ENCODE peak calls at places on chromosomes 3 and 15, in six cellular contexts. D is Panc1, P is NCI-H1417, H is dorsolateral prefrontal cortex, Q is activated T-cell treated with anti-CD3 and anti-CD28 coated beads for 1 hour, X is EL. S is an unnamed sample.

GRCh38 chr3:128312271-128312670 is 154.4 kb downstream of the DNAJB8 start:
- DNase-seq in D (no peak), P (no peak), H (no peak), Q (no peak), X (no peak), S (peak)

GRCh38 chr15:57878573-57878972 is 172.1 kb downstream of the POLR2M start:
- DNase-seq in D (no peak), P (no peak), H (no peak), Q (no peak), X (peak), S (no peak)

GRCh38 chr3:64588381-64588780 is 99.4 kb downstream of the ADAMTS9 start:
- DNase-seq in D (no peak), P (no peak), H (no peak), Q (no peak), X (no peak), S (no peak)

GRCh38 chr15:27868828-27869404 is 230.2 kb downstream of the OCA2 start:
- DNase-seq in D (no peak), P (no peak), H (no peak), Q (no peak), X (no peak), S (no peak)

GRCh38 chr3:130250982-130251381 is 94.5 kb upstream of the COL6A5 start:
- DNase-seq in D (no peak), P (no peak), H (no peak), Q (no peak), X (no peak), S (no peak)

GRCh38 chr3:86723433-86723832 is 267.5 kb downstream of the VGLL3 start:
- DNase-seq in D (no peak), P (peak), H (no peak), Q (no peak), X (no peak), S (no peak)

GRCh38 chr3:152321321-152321720 is 52.6 kb downstream of the MBNL1 start:
- DNase-seq in D (no peak), P (no peak), H (no peak), Q (no peak), X (no peak), S (no peak)

GRCh38 chr15:74432271-74432967 is 1.3 kb downstream of the SEMA7A start:
- DNase-seq in D (no peak), P (no peak), H (no peak), Q (no peak), X (no peak), S (no peak)

GRCh38 chr15:89164712-89165211 is 56.6 kb downstream of the RLBP1 start:
- DNase-seq in D (no peak), P (no peak), H (peak), Q (no peak), X (no peak), S (no peak)

GRCh38 chr3:127488740-127489139 is 101.8 kb downstream of the TPRA1 start:
- DNase-seq in D (no peak), P (no peak), H (no peak), Q (no peak), X (no peak), S (peak)

GRCh38 chr3:129317014-129317771 is 38.5 kb downstream of the HMCES start:
- DNase-seq in D (no peak), P (peak), H (peak), Q (no peak), X (no peak), S (no peak)